ENCODE peak calls at places on chromosome 7, in seven cellular contexts. One of them, this sample, is unnamed.

GRCh38 chr7:138564365-138564764 is 104.3 kb downstream of the TRIM24 start:
- DNase-seq in AG09309: no peak
- DNase-seq in left cardiac atrium: no peak
- DNase-seq in activated gamma-delta T cell treated with anti-CD3 and anti-CD28 coated beads, Interleukin-2, amount 50 U/mL, for 16 hours: no peak
- DNase-seq in ecto neural progenitor cell: no peak
- DNase-seq in body of pancreas: no peak
- DNase-seq in HEK293T: no peak
- DNase-seq in this sample: peak; percentile 34

GRCh38 chr7:18927134-18927533 is 190.3 kb downstream of the TWIST1 start:
- DNase-seq in ecto neural progenitor cell: no peak
- DNase-seq in activated gamma-delta T cell treated with anti-CD3 and anti-CD28 coated beads, Interleukin-2, amount 50 U/mL, for 16 hours: no peak
- DNase-seq in body of pancreas: no peak
- DNase-seq in AG09309: peak; percentile 8
- DNase-seq in HEK293T: no peak
- DNase-seq in left cardiac atrium: no peak
- DNase-seq in this sample: no peak

GRCh38 chr7:33806284-33807157 is 98.8 kb upstream of the BMPER start:
- DNase-seq in left cardiac atrium: peak; percentile 45
- DNase-seq in body of pancreas: no peak
- DNase-seq in ecto neural progenitor cell: no peak
- DNase-seq in HEK293T: no peak
- DNase-seq in AG09309: no peak
- DNase-seq in activated gamma-delta T cell treated with anti-CD3 and anti-CD28 coated beads, Interleukin-2, amount 50 U/mL, for 16 hours: no peak
- DNase-seq in this sample: no peak

GRCh38 chr7:94590526-94591162 is 65.3 kb downstream of the SGCE start:
- DNase-seq in AG09309: no peak
- DNase-seq in HEK293T: no peak
- DNase-seq in left cardiac atrium: no peak
- DNase-seq in activated gamma-delta T cell treated with anti-CD3 and anti-CD28 coated beads, Interleukin-2, amount 50 U/mL, for 16 hours: no peak
- DNase-seq in body of pancreas: no peak
- DNase-seq in ecto neural progenitor cell: no peak
- DNase-seq in this sample: no peak

GRCh38 chr7:134034652-134035051 is 92.5 kb upstream of the LRGUK start:
- DNase-seq in AG09309: no peak
- DNase-seq in ecto neural progenitor cell: no peak
- DNase-seq in body of pancreas: no peak
- DNase-seq in left cardiac atrium: no peak
- DNase-seq in HEK293T: no peak
- DNase-seq in activated gamma-delta T cell treated with anti-CD3 and anti-CD28 coated beads, Interleukin-2, amount 50 U/mL, for 16 hours: no peak
- DNase-seq in this sample: no peak

GRCh38 chr7:15707570-15707969 is 21.1 kb upstream of the MEOX2 start:
- DNase-seq in AG09309: no peak
- DNase-seq in activated gamma-delta T cell treated with anti-CD3 and anti-CD28 coated beads, Interleukin-2, amount 50 U/mL, for 16 hours: no peak
- DNase-seq in left cardiac atrium: no peak
- DNase-seq in ecto neural progenitor cell: no peak
- DNase-seq in body of pancreas: no peak
- DNase-seq in HEK293T: no peak
- DNase-seq in this sample: no peak

GRCh38 chr7:127629268-127629854 is 11.4 kb upstream of the PAX4 start:
- DNase-seq in left cardiac atrium: no peak
- DNase-seq in ecto neural progenitor cell: peak; percentile 69
- DNase-seq in AG09309: no peak
- DNase-seq in body of pancreas: peak; percentile 78
- DNase-seq in HEK293T: peak; percentile 65
- DNase-seq in activated gamma-delta T cell treated with anti-CD3 and anti-CD28 coated beads, Interleukin-2, amount 50 U/mL, for 16 hours: no peak
- DNase-seq in this sample: no peak

GRCh38 chr7:51011710-51012350 is 229.1 kb upstream of the GRB10 start:
- DNase-seq in ecto neural progenitor cell: peak; percentile 33
- DNase-seq in activated gamma-delta T cell treated with anti-CD3 and anti-CD28 coated beads, Interleukin-2, amount 50 U/mL, for 16 hours: no peak
- DNase-seq in AG09309: no peak
- DNase-seq in left cardiac atrium: no peak
- DNase-seq in body of pancreas: no peak
- DNase-seq in HEK293T: no peak
- DNase-seq in this sample: peak; percentile 10

GRCh38 chr7:3065724-3066143 is 22.1 kb upstream of the CARD11 start:
- DNase-seq in HEK293T: peak; percentile 81
- DNase-seq in AG09309: no peak
- DNase-seq in ecto neural progenitor cell: peak; percentile 73
- DNase-seq in activated gamma-delta T cell treated with anti-CD3 and anti-CD28 coated beads, Interleukin-2, amount 50 U/mL, for 16 hours: no peak
- DNase-seq in left cardiac atrium: peak; percentile 36
- DNase-seq in body of pancreas: peak; percentile 53
- DNase-seq in this sample: no peak

GRCh38 chr7:26675143-26675887 is 189.1 kb downstream of the SKAP2 start:
- DNase-seq in body of pancreas: no peak
- DNase-seq in left cardiac atrium: no peak
- DNase-seq in ecto neural progenitor cell: no peak
- DNase-seq in AG09309: no peak
- DNase-seq in activated gamma-delta T cell treated with anti-CD3 and anti-CD28 coated beads, Interleukin-2, amount 50 U/mL, for 16 hours: no peak
- DNase-seq in HEK293T: no peak
- DNase-seq in this sample: no peak

GRCh38 chr7:102080371-102081243 is 206.1 kb upstream of the SH2B2 start:
- DNase-seq in body of pancreas: no peak
- DNase-seq in HEK293T: no peak
- DNase-seq in ecto neural progenitor cell: no peak
- DNase-seq in left cardiac atrium: no peak
- DNase-seq in activated gamma-delta T cell treated with anti-CD3 and anti-CD28 coated beads, Interleukin-2, amount 50 U/mL, for 16 hours: no peak
- DNase-seq in AG09309: no peak
- DNase-seq in this sample: no peak

GRCh38 chr7:5636914-5637313 is 144.5 kb downstream of the RNF216 start:
- DNase-seq in AG09309: peak; percentile 52
- DNase-seq in ecto neural progenitor cell: no peak
- DNase-seq in HEK293T: no peak
- DNase-seq in activated gamma-delta T cell treated with anti-CD3 and anti-CD28 coated beads, Interleukin-2, amount 50 U/mL, for 16 hours: no peak
- DNase-seq in body of pancreas: peak; percentile 42
- DNase-seq in left cardiac atrium: peak; percentile 83
- DNase-seq in this sample: no peak

GRCh38 chr7:157339777-157340677 is 3.2 kb downstream of the DNAJB6 start:
- DNase-seq in left cardiac atrium: peak; percentile 65
- DNase-seq in HEK293T: peak; percentile 77
- DNase-seq in activated gamma-delta T cell treated with anti-CD3 and anti-CD28 coated beads, Interleukin-2, amount 50 U/mL, for 16 hours: peak; percentile 51
- DNase-seq in body of pancreas: peak; percentile 55
- DNase-seq in ecto neural progenitor cell: no peak
- DNase-seq in AG09309: no peak
- DNase-seq in this sample: peak; percentile 55

GRCh38 chr7:139648941-139649425 is 125.5 kb downstream of the CLEC2L start:
- DNase-seq in left cardiac atrium: peak; percentile 52
- DNase-seq in body of pancreas: no peak
- DNase-seq in ecto neural progenitor cell: no peak
- DNase-seq in AG09309: no peak
- DNase-seq in activated gamma-delta T cell treated with anti-CD3 and anti-CD28 coated beads, Interleukin-2, amount 50 U/mL, for 16 hours: no peak
- DNase-seq in HEK293T: no peak
- DNase-seq in this sample: peak; percentile 42

GRCh38 chr7:101795461-101795860 is 22.0 kb upstream of the CUX1 start:
- DNase-seq in body of pancreas: no peak
- DNase-seq in AG09309: no peak
- DNase-seq in HEK293T: no peak
- DNase-seq in left cardiac atrium: no peak
- DNase-seq in ecto neural progenitor cell: no peak
- DNase-seq in activated gamma-delta T cell treated with anti-CD3 and anti-CD28 coated beads, Interleukin-2, amount 50 U/mL, for 16 hours: no peak
- DNase-seq in this sample: no peak

GRCh38 chr7:98856021-98856422 is 13.8 kb downstream of the TMEM130 start:
- DNase-seq in AG09309: no peak
- DNase-seq in ecto neural progenitor cell: no peak
- DNase-seq in body of pancreas: no peak
- DNase-seq in left cardiac atrium: no peak
- DNase-seq in HEK293T: no peak
- DNase-seq in activated gamma-delta T cell treated with anti-CD3 and anti-CD28 coated beads, Interleukin-2, amount 50 U/mL, for 16 hours: no peak
- DNase-seq in this sample: no peak

GRCh38 chr7:108455833-108456677 is at the start of gene NRCAM:
- DNase-seq in ecto neural progenitor cell: peak; percentile 91
- DNase-seq in HEK293T: peak; percentile 76
- DNase-seq in left cardiac atrium: no peak
- DNase-seq in body of pancreas: peak; percentile 88
- DNase-seq in AG09309: no peak
- DNase-seq in activated gamma-delta T cell treated with anti-CD3 and anti-CD28 coated beads, Interleukin-2, amount 50 U/mL, for 16 hours: no peak
- DNase-seq in this sample: no peak

GRCh38 chr7:141441837-141442627 is 109.2 kb upstream of the AGK start:
- DNase-seq in ecto neural progenitor cell: no peak
- DNase-seq in activated gamma-delta T cell treated with anti-CD3 and anti-CD28 coated beads, Interleukin-2, amount 50 U/mL, for 16 hours: no peak
- DNase-seq in body of pancreas: no peak
- DNase-seq in AG09309: no peak
- DNase-seq in HEK293T: no peak
- DNase-seq in left cardiac atrium: no peak
- DNase-seq in this sample: no peak

GRCh38 chr7:27965650-27966049 is 214.9 kb downstream of the JAZF1 start:
- DNase-seq in ecto neural progenitor cell: no peak
- DNase-seq in HEK293T: no peak
- DNase-seq in AG09309: no peak
- DNase-seq in body of pancreas: no peak
- DNase-seq in left cardiac atrium: no peak
- DNase-seq in activated gamma-delta T cell treated with anti-CD3 and anti-CD28 coated beads, Interleukin-2, amount 50 U/mL, for 16 hours: no peak
- DNase-seq in this sample: no peak

GRCh38 chr7:91239171-91239604 is 25.0 kb upstream of the FZD1 start:
- DNase-seq in body of pancreas: no peak
- DNase-seq in AG09309: no peak
- DNase-seq in left cardiac atrium: no peak
- DNase-seq in HEK293T: no peak
- DNase-seq in activated gamma-delta T cell treated with anti-CD3 and anti-CD28 coated beads, Interleukin-2, amount 50 U/mL, for 16 hours: no peak
- DNase-seq in ecto neural progenitor cell: no peak
- DNase-seq in this sample: no peak

GRCh38 chr7:75662579-75663301 is 76.0 kb downstream of the HIP1 start:
- DNase-seq in activated gamma-delta T cell treated with anti-CD3 and anti-CD28 coated beads, Interleukin-2, amount 50 U/mL, for 16 hours: no peak
- DNase-seq in left cardiac atrium: no peak
- DNase-seq in ecto neural progenitor cell: no peak
- DNase-seq in HEK293T: no peak
- DNase-seq in AG09309: no peak
- DNase-seq in body of pancreas: no peak
- DNase-seq in this sample: no peak

GRCh38 chr7:13742719-13743640 is 246.5 kb downstream of the ETV1 start:
- DNase-seq in ecto neural progenitor cell: no peak
- DNase-seq in body of pancreas: peak; percentile 47
- DNase-seq in left cardiac atrium: peak; percentile 22
- DNase-seq in AG09309: no peak
- DNase-seq in HEK293T: peak; percentile 24
- DNase-seq in activated gamma-delta T cell treated with anti-CD3 and anti-CD28 coated beads, Interleukin-2, amount 50 U/mL, for 16 hours: no peak
- DNase-seq in this sample: peak; percentile 32

GRCh38 chr7:39153647-39154046 is 175.9 kb downstream of the POU6F2 start:
- DNase-seq in AG09309: no peak
- DNase-seq in body of pancreas: no peak
- DNase-seq in left cardiac atrium: no peak
- DNase-seq in HEK293T: no peak
- DNase-seq in activated gamma-delta T cell treated with anti-CD3 and anti-CD28 coated beads, Interleukin-2, amount 50 U/mL, for 16 hours: no peak
- DNase-seq in ecto neural progenitor cell: no peak
- DNase-seq in this sample: no peak

GRCh38 chr7:115208710-115209540 is 287.0 kb downstream of the MDFIC start:
- DNase-seq in activated gamma-delta T cell treated with anti-CD3 and anti-CD28 coated beads, Interleukin-2, amount 50 U/mL, for 16 hours: no peak
- DNase-seq in left cardiac atrium: no peak
- DNase-seq in ecto neural progenitor cell: no peak
- DNase-seq in AG09309: no peak
- DNase-seq in body of pancreas: no peak
- DNase-seq in HEK293T: no peak
- DNase-seq in this sample: no peak

GRCh38 chr7:135774284-135774683 is 25.7 kb upstream of the FAM180A start:
- DNase-seq in HEK293T: no peak
- DNase-seq in body of pancreas: peak; percentile 25
- DNase-seq in ecto neural progenitor cell: no peak
- DNase-seq in AG09309: no peak
- DNase-seq in activated gamma-delta T cell treated with anti-CD3 and anti-CD28 coated beads, Interleukin-2, amount 50 U/mL, for 16 hours: no peak
- DNase-seq in left cardiac atrium: no peak
- DNase-seq in this sample: peak; percentile 38

GRCh38 chr7:129911790-129912189 is 41.0 kb downstream of the UBE2H start:
- DNase-seq in activated gamma-delta T cell treated with anti-CD3 and anti-CD28 coated beads, Interleukin-2, amount 50 U/mL, for 16 hours: no peak
- DNase-seq in ecto neural progenitor cell: no peak
- DNase-seq in body of pancreas: no peak
- DNase-seq in AG09309: no peak
- DNase-seq in HEK293T: no peak
- DNase-seq in left cardiac atrium: no peak
- DNase-seq in this sample: no peak

GRCh38 chr7:81308643-81309354 is 389.9 kb upstream of the SEMA3C start:
- DNase-seq in body of pancreas: no peak
- DNase-seq in ecto neural progenitor cell: no peak
- DNase-seq in left cardiac atrium: no peak
- DNase-seq in activated gamma-delta T cell treated with anti-CD3 and anti-CD28 coated beads, Interleukin-2, amount 50 U/mL, for 16 hours: no peak
- DNase-seq in HEK293T: no peak
- DNase-seq in AG09309: no peak
- DNase-seq in this sample: no peak

GRCh38 chr7:15209385-15209784 is 306.8 kb upstream of the DGKB start:
- DNase-seq in AG09309: no peak
- DNase-seq in HEK293T: no peak
- DNase-seq in activated gamma-delta T cell treated with anti-CD3 and anti-CD28 coated beads, Interleukin-2, amount 50 U/mL, for 16 hours: no peak
- DNase-seq in left cardiac atrium: no peak
- DNase-seq in body of pancreas: no peak
- DNase-seq in ecto neural progenitor cell: no peak
- DNase-seq in this sample: no peak

This sample was measured in lung.